ENCODE peak calls at places on chromosomes 6 and 20, in seven cellular contexts. E, G, A, P, S, H and J are unnamed samples.

GRCh38 chr6:28383235-28384142 is 16.1 kb downstream of the ZSCAN12 start:
- DNase-seq in E (no peak), S (peak), A (peak), H (peak), P (peak), G (no peak), J (no peak)

GRCh38 chr6:31622678-31623077 is 2.2 kb downstream of the PRRC2A start:
- DNase-seq in A (peak), E (no peak), H (no peak), P (peak), S (no peak), G (no peak), J (no peak)

GRCh38 chr20:2747676-2748235 is 52.7 kb downstream of the CPXM1 start:
- DNase-seq in A (no peak), P (no peak), H (no peak), E (no peak), S (no peak), G (no peak), J (no peak)

GRCh38 chr6:33926451-33926850 is 122.6 kb upstream of the MLN start:
- DNase-seq in G (no peak), S (peak), E (no peak), P (no peak), H (no peak), A (no peak), J (no peak)

GRCh38 chr6:128244751-128245405 is 275.5 kb downstream of the PTPRK start:
- DNase-seq in E (no peak), H (no peak), P (no peak), A (no peak), G (no peak), S (no peak), J (no peak)

GRCh38 chr6:12119085-12119588 is 107.0 kb downstream of the HIVEP1 start:
- DNase-seq in E (no peak), P (no peak), G (no peak), S (peak), A (no peak), H (no peak), J (peak)

GRCh38 chr20:9342651-9343050 is 171.7 kb upstream of the LAMP5 start:
- DNase-seq in P (no peak), G (no peak), A (no peak), S (no peak), E (no peak), H (no peak), J (no peak)

GRCh38 chr6:25002326-25003066 is 66.7 kb upstream of the RIPOR2 start:
- DNase-seq in E (no peak), G (no peak), P (no peak), A (no peak), S (no peak), H (no peak), J (no peak)

GRCh38 chr6:113147544-113147943 is 709.6 kb upstream of the MARCKS start:
- DNase-seq in H (no peak), A (no peak), E (no peak), S (no peak), P (no peak), G (peak), J (no peak)

GRCh38 chr6:157860505-157860991 is 37.5 kb downstream of the SNX9 start:
- DNase-seq in A (no peak), H (no peak), P (no peak), S (no peak), G (no peak), E (no peak), J (no peak)

GRCh38 chr6:71888720-71889340 is 2.5 kb downstream of the RIMS1 start:
- DNase-seq in H (no peak), P (no peak), G (no peak), E (no peak), A (no peak), S (no peak), J (no peak)

GRCh38 chr6:107932580-107932979 is 25.4 kb downstream of the SEC63 start:
- DNase-seq in G (no peak), E (no peak), P (no peak), H (no peak), A (no peak), S (no peak), J (no peak)

GRCh38 chr20:53656653-53657288 is 63.1 kb upstream of the ZNF217 start:
- DNase-seq in P (no peak), S (no peak), A (no peak), G (peak), H (peak), E (no peak), J (no peak)

GRCh38 chr6:6227896-6228295 is 92.6 kb downstream of the F13A1 start:
- DNase-seq in P (no peak), E (no peak), G (no peak), S (no peak), H (no peak), A (no peak), J (no peak)

GRCh38 chr6:41033776-41034175 is 5.2 kb downstream of the UNC5CL start:
- DNase-seq in H (no peak), P (no peak), E (no peak), A (no peak), S (no peak), G (no peak), J (no peak)

GRCh38 chr20:34111057-34111711 is 859 bp downstream of the EIF2S2 start:
- DNase-seq in A (no peak), E (no peak), P (peak), G (peak), S (peak), H (peak), J (no peak)

GRCh38 chr6:37048851-37049734 is 43.6 kb downstream of the FGD2 start:
- DNase-seq in A (no peak), E (peak), P (no peak), G (no peak), S (no peak), H (peak), J (peak)
- H3K4me3 ChIP-seq in A (no peak), E (no peak), P (no peak), G (no peak), S (no peak), H (no peak), J (no peak)

GRCh38 chr20:25864326-25864970 is 167.8 kb upstream of the ZNF337 start:
- DNase-seq in P (no peak), S (no peak), G (no peak), E (no peak), H (no peak), A (no peak), J (no peak)

GRCh38 chr20:25867776-25868649 is 171.4 kb upstream of the ZNF337 start:
- DNase-seq in G (no peak), P (peak), A (no peak), H (peak), E (no peak), S (peak), J (peak)

GRCh38 chr20:25863536-25864325 is 167.1 kb upstream of the ZNF337 start:
- DNase-seq in P (no peak), S (no peak), H (no peak), G (no peak), A (no peak), E (no peak), J (no peak)

GRCh38 chr20:25864986-25865714 is 168.5 kb upstream of the ZNF337 start:
- DNase-seq in A (no peak), E (no peak), H (no peak), P (no peak), G (no peak), S (no peak), J (no peak)

GRCh38 chr20:25865715-25866656 is 169.3 kb upstream of the ZNF337 start:
- DNase-seq in H (peak), G (no peak), S (peak), A (no peak), E (peak), P (peak), J (peak)
- H3K4me3 ChIP-seq in H (peak), G (peak), S (peak), A (peak), E (peak), P (peak), J (peak)

GRCh38 chr6:110399219-110400071 is 15.9 kb downstream of the DDO start:
- DNase-seq in A (no peak), H (no peak), S (no peak), G (no peak), P (no peak), E (no peak), J (no peak)
- H3K4me3 ChIP-seq in A (peak), H (no peak), S (no peak), G (peak), P (peak), E (no peak), J (peak)

DNA sequence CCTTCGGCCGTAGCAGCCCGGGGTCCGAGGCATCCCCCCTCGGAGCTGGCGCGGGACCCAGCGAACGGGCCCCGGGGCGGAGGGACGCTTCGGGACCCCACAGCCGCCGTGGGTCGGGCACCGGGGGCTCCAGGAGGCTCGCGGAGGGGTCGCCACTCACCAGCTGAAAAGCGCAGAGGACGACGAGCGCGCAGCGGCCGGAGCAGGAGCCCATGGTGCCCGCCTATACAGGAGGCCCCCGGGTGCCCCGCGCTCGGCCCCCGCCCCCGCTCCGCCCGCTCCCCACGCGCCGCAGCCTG is at the start of gene NKAIN4:
- DNase-seq in P (no peak), A (no peak), G (no peak), S (no peak), H (no peak), E (no peak), J (no peak)
- H3K4me3 ChIP-seq in P (no peak), A (peak), G (no peak), S (peak), H (no peak), E (peak), J (no peak)

GRCh38 chr20:4597215-4597614 is 124.5 kb upstream of the PRND start:
- DNase-seq in E (no peak), H (no peak), G (no peak), A (no peak), P (no peak), S (no peak), J (no peak)

GRCh38 chr20:4592316-4593148 is 129.2 kb upstream of the PRND start:
- DNase-seq in G (no peak), E (peak), A (no peak), S (peak), P (peak), H (no peak), J (no peak)

GRCh38 chr20:4591975-4592315 is 129.8 kb upstream of the PRND start:
- DNase-seq in P (no peak), S (no peak), A (no peak), E (no peak), G (no peak), H (no peak), J (no peak)

GRCh38 chr20:4593149-4593525 is 128.6 kb upstream of the PRND start:
- DNase-seq in H (no peak), G (no peak), E (no peak), P (no peak), A (no peak), S (no peak), J (no peak)
- H3K4me3 ChIP-seq in H (no peak), G (no peak), E (no peak), P (no peak), A (no peak), S (no peak), J (no peak)

GRCh38 chr6:7545509-7546369 is 4.3 kb downstream of the DSP start:
- DNase-seq in S (no peak), H (no peak), A (no peak), E (no peak), G (no peak), P (no peak), J (no peak)

GRCh38 chr6:7543761-7544424 is 2.4 kb downstream of the DSP start:
- DNase-seq in A (no peak), E (no peak), G (no peak), P (no peak), S (no peak), H (no peak), J (no peak)

GRCh38 chr6:7546383-7546782 is 4.9 kb downstream of the DSP start:
- DNase-seq in A (no peak), G (no peak), S (no peak), P (no peak), E (no peak), H (no peak), J (no peak)

GRCh38 chr6:7542878-7543394 is 1.5 kb downstream of the DSP start:
- DNase-seq in S (peak), H (no peak), P (peak), G (peak), E (no peak), A (peak), J (no peak)

GRCh38 chr6:7544597-7544996 is 3.1 kb downstream of the DSP start:
- DNase-seq in G (no peak), E (no peak), A (no peak), H (no peak), P (no peak), S (no peak), J (no peak)
- H3K4me3 ChIP-seq in G (no peak), E (no peak), A (peak), H (no peak), P (no peak), S (no peak), J (no peak)